ENCODE peak calls at places on chromosomes 11 and 22, in six cellular contexts. L, C, X, R, J and Z are unnamed samples.
A peak's percentile ranks its signal among the peaks of the same experiment; 100 is the strongest.

GRCh38 chr22:40238425-40239344 is 61.0 kb downstream of the TNRC6B start:
- DNase-seq in L (peak; percentile 62), C (no peak), X (peak; percentile 63), R (peak; percentile 33), J (no peak), Z (peak; percentile 41)

GRCh38 chr22:28246392-28246791 is 327.3 kb upstream of the PITPNB start:
- DNase-seq in L (peak; percentile 62), C (no peak), X (no peak), R (no peak), J (no peak), Z (peak; percentile 62)

GRCh38 chr11:123526027-123526805 is 96.1 kb downstream of the GRAMD1B start:
- DNase-seq in L (no peak), C (no peak), X (no peak), R (no peak), J (no peak), Z (no peak)

GRCh38 chr22:50694099-50694498 is 21.5 kb downstream of the SHANK3 start:
- DNase-seq in L (no peak), C (no peak), X (no peak), R (no peak), J (no peak), Z (no peak)

GRCh38 chr22:48167238-48167637 is 1404.8 kb downstream of the TBC1D22A start:
- DNase-seq in L (no peak), C (no peak), X (no peak), R (no peak), J (no peak), Z (no peak)

GRCh38 chr22:44422742-44423370 is 75.2 kb downstream of the RTL6 start:
- DNase-seq in L (no peak), C (no peak), X (no peak), R (peak; percentile 56), J (no peak), Z (no peak)

GRCh38 chr11:65425105-65425970 is 2.7 kb downstream of the NEAT1 start:
- DNase-seq in L (no peak), C (peak; percentile 36), X (peak; percentile 44), R (peak; percentile 60), J (peak; percentile 75), Z (no peak)

GRCh38 chr11:13954591-13954990 is 7.9 kb upstream of the SPON1 start:
- DNase-seq in L (no peak), C (no peak), X (no peak), R (no peak), J (no peak), Z (no peak)

GRCh38 chr11:102940714-102941588 is 14.6 kb downstream of the MMP13 start:
- DNase-seq in L (peak; percentile 50), C (peak; percentile 36), X (no peak), R (peak; percentile 60), J (peak; percentile 25), Z (peak; percentile 17)

GRCh38 chr11:119193626-119194025 is 8.4 kb downstream of the NHERF4 start:
- DNase-seq in L (no peak), C (no peak), X (no peak), R (no peak), J (no peak), Z (no peak)

GRCh38 chr11:100739636-100740035 is 52.5 kb downstream of the ARHGAP42 start:
- DNase-seq in L (peak; percentile 74), C (no peak), X (no peak), R (peak; percentile 47), J (no peak), Z (peak; percentile 72)

GRCh38 chr11:84580338-84580737 is 1046.8 kb downstream of the DLG2 start:
- DNase-seq in L (no peak), C (no peak), X (no peak), R (no peak), J (no peak), Z (no peak)

GRCh38 chr11:25159341-25159740 is 662.5 kb downstream of the LUZP2 start:
- DNase-seq in L (no peak), C (no peak), X (no peak), R (no peak), J (no peak), Z (no peak)

GRCh38 chr11:68266121-68266891 is 5.5 kb downstream of the C11orf24 start:
- DNase-seq in L (no peak), C (peak; percentile 16), X (no peak), R (no peak), J (no peak), Z (no peak)

GRCh38 chr11:125401746-125402145 is 94.3 kb downstream of the FEZ1 start:
- DNase-seq in L (no peak), C (peak; percentile 39), X (peak; percentile 81), R (no peak), J (no peak), Z (peak; percentile 65)

GRCh38 chr22:43330178-43331063 is 12.8 kb downstream of the SCUBE1 start:
- DNase-seq in L (no peak), C (no peak), X (no peak), R (no peak), J (no peak), Z (no peak)

GRCh38 chr11:612201-612960 is 3.4 kb downstream of the IRF7 start:
- DNase-seq in L (peak; percentile 32), C (no peak), X (no peak), R (peak; percentile 76), J (peak; percentile 25), Z (no peak)

GRCh38 chr11:134407321-134407828 is 4.7 kb downstream of the B3GAT1 start:
- DNase-seq in L (no peak), C (no peak), X (no peak), R (peak; percentile 86), J (no peak), Z (no peak)

GRCh38 chr11:122843281-122844150 is 5.2 kb downstream of the CRTAM start:
- DNase-seq in L (no peak), C (no peak), X (no peak), R (no peak), J (no peak), Z (no peak)

GRCh38 chr11:77340501-77340900 is 39.0 kb upstream of the GDPD4 start:
- DNase-seq in L (no peak), C (no peak), X (no peak), R (no peak), J (no peak), Z (no peak)

GRCh38 chr11:85661972-85662664 is 2.8 kb downstream of the CREBZF start:
- DNase-seq in L (peak; percentile 13), C (no peak), X (no peak), R (no peak), J (no peak), Z (no peak)

GRCh38 chr11:2717561-2717960 is 17.8 kb upstream of the KCNQ1OT1 start:
- DNase-seq in L (no peak), C (no peak), X (no peak), R (no peak), J (no peak), Z (no peak)

GRCh38 chr22:42856179-42856864 is 751 bp downstream of the ARFGAP3 start:
- DNase-seq in L (no peak), C (peak; percentile 33), X (peak; percentile 81), R (peak; percentile 52), J (peak; percentile 51), Z (no peak)

GRCh38 chr11:67310246-67311050 is 7.1 kb downstream of the SSH3 start:
- DNase-seq in L (no peak), C (no peak), X (no peak), R (peak; percentile 23), J (no peak), Z (no peak)

DNA sequence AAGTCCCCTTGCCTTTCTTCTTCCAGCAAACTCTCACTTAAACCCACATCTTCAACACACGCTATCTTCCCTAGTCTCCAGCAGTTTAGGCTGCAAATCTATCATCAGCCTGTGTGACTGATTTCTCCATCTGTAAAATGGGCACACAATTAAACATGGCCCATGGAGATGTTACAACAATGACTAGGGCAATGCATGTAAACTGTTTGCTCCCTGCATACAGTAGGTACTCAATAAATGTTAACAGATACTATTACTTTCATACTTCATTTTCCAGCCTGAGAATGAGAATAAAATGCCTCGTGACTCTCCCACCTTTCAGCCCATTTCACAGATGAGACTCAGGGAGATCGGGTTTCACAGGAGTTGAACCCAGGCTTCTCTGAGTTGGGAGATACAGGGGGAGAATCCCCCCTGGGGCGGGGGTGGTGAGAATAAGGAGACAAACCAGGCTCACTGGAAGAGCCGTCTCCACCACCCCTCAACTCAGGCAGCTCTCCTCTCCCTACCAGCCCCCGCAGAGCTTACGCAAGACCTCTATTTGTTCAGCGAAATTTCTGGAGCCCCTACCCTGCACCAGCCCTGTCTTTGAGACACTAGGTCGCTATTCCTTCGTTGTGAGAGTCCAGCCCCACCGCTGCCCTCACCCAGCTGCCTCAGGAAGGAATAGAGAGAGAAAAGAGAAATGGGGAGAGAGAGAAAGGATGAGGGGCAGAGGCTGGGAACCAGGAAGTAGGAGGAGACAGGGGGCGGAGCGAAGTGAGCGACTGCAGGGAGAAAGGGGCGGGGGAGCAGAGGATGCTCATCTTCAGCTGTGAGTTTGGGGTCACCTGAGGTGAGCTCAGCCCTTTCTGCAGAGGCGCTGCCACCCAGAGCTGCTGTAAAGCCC is 42.1 kb upstream of the KLHL35 start:
- DNase-seq in L (no peak), C (peak; percentile 55), X (peak; percentile 88), R (peak; percentile 33), J (peak; percentile 47), Z (no peak)
- H3K4me3 ChIP-seq in L (no peak overlapping the region), C (no peak overlapping the region), X (no peak overlapping the region), R (no peak overlapping the region), J (no peak overlapping the region), Z (peak overlapping the region; percentile 11)

GRCh38 chr11:69288883-69289242 is 5.1 kb upstream of the MYEOV start:
- DNase-seq in L (no peak), C (no peak), X (no peak), R (no peak), J (no peak), Z (no peak)
- H3K4me3 ChIP-seq in L (no peak overlapping the region), C (no peak overlapping the region), X (no peak overlapping the region), R (no peak overlapping the region), J (no peak overlapping the region), Z (no peak overlapping the region)

GRCh38 chr22:17980638-17981051 is 43.7 kb downstream of the MICAL3 start:
- DNase-seq in L (no peak), C (peak; percentile 20), X (peak; percentile 71), R (peak; percentile 48), J (peak; percentile 27), Z (no peak)
- H3K4me3 ChIP-seq in L (peak overlapping the region; percentile 20), C (no peak overlapping the region), X (no peak overlapping the region), R (no peak overlapping the region), J (peak overlapping the region; percentile 19), Z (no peak overlapping the region)

DNA sequence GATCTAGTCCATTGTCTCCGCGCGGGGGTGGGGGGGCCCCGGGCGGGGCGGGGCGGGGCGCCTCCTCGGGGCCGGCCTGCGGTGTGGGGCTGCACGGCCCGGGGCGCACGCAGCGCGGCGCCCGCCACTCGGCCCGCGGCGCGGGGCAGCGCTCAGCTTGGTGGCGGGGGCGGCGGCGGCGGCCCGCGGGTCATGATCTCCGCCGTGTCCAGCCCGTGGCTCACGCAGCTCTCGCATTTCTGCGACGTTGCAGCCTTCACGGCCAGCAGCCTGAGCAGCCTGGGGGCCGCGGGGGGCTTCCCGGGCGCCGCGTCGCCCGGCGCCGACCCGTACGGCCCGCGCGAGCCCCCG is at the start of gene TBX1:
- DNase-seq in L (no peak), C (no peak), X (peak; percentile 15), R (no peak), J (no peak), Z (no peak)
- H3K4me3 ChIP-seq in L (peak within 1 kb of the TSS; percentile 36), C (no peak within 1 kb of the TSS), X (peak within 1 kb of the TSS; percentile 47), R (peak within 1 kb of the TSS; percentile 12), J (no peak within 1 kb of the TSS), Z (peak within 1 kb of the TSS; percentile 46)

GRCh38 chr11:28133146-28133545 is 25.0 kb downstream of the METTL15 start:
- DNase-seq in L (no peak), C (no peak), X (no peak), R (no peak), J (no peak), Z (no peak)
- H3K4me3 ChIP-seq in L (no peak overlapping the region), C (no peak overlapping the region), X (no peak overlapping the region), R (no peak overlapping the region), J (no peak overlapping the region), Z (no peak overlapping the region)

GRCh38 chr11:43574949-43575915 is 105.3 kb upstream of the HSD17B12 start:
- DNase-seq in L (no peak), C (no peak), X (peak; percentile 61), R (no peak), J (no peak), Z (peak; percentile 60)
- H3K4me3 ChIP-seq in L (peak overlapping the region; percentile 36), C (peak overlapping the region; percentile 21), X (peak overlapping the region; percentile 1), R (peak overlapping the region; percentile 21), J (no peak overlapping the region), Z (peak overlapping the region; percentile 41)